ENCODE peak calls at places on chromosomes 16 and 17, in four cellular contexts. One of them, this sample, is unnamed.
A peak's percentile ranks its signal among the peaks of the same experiment; 100 is the strongest.

GRCh38 chr17:44906987-44907681 is 7.9 kb upstream of the EFTUD2 start:
- DNase-seq in stomach: no peak
- DNase-seq in lower leg skin: no peak
- DNase-seq in tibial nerve: no peak
- DNase-seq in this sample: no peak

GRCh38 chr16:84048306-84048705 is 5.7 kb upstream of the SLC38A8 start:
- DNase-seq in stomach: peak; percentile 59
- DNase-seq in lower leg skin: no peak
- DNase-seq in tibial nerve: no peak
- DNase-seq in this sample: peak; percentile 24

GRCh38 chr17:63476857-63477470 is at the start of gene ACE:
- DNase-seq in stomach: peak; percentile 37
- DNase-seq in lower leg skin: no peak
- DNase-seq in tibial nerve: no peak
- DNase-seq in this sample: peak; percentile 40

GRCh38 chr17:80422981-80423380 is 8.0 kb downstream of the ENDOV start:
- DNase-seq in stomach: peak; percentile 52
- DNase-seq in lower leg skin: no peak
- DNase-seq in tibial nerve: no peak
- DNase-seq in this sample: no peak

GRCh38 chr17:48604770-48605329 is at the start of gene HOXB6:
- DNase-seq in stomach: no peak
- DNase-seq in lower leg skin: no peak
- DNase-seq in tibial nerve: no peak
- DNase-seq in this sample: no peak

GRCh38 chr16:50591800-50592771 is 43.9 kb downstream of the NKD1 start:
- DNase-seq in stomach: peak; percentile 37
- DNase-seq in lower leg skin: no peak
- DNase-seq in tibial nerve: no peak
- DNase-seq in this sample: peak; percentile 82

GRCh38 chr17:42886283-42887176 is 14.1 kb upstream of the G6PC1 start:
- DNase-seq in stomach: no peak
- DNase-seq in lower leg skin: peak; percentile 16
- DNase-seq in tibial nerve: no peak
- DNase-seq in this sample: no peak

GRCh38 chr17:75670868-75671267 is 3.7 kb downstream of the SAP30BP start:
- DNase-seq in stomach: no peak
- DNase-seq in lower leg skin: no peak
- DNase-seq in tibial nerve: no peak
- DNase-seq in this sample: no peak

DNA sequence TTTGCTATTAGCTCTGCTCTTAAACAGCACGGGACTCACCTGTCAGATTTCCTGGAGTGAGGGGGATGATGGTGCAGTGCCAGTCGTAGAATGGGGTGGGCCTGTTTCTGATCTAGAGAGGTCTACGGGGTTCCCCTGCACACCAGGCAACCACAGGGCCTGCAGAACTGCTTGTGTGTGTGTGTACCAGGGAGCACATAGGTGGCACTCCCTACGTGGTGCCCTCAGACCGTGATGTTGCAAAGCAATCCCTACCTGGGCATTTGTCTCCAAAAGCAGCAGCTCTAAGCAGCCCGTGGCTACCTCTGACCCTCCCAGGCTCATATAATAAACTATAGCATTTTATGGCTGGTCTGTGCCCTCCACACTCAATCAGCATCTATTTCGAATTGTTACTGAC is 38.5 kb downstream of the MPRIP start:
- DNase-seq in stomach: no peak
- DNase-seq in lower leg skin: no peak
- DNase-seq in tibial nerve: peak; percentile 7
- DNase-seq in this sample: no peak
- TF ChIP-seq POLR2A in stomach: no peak
- TF ChIP-seq POLR2A in lower leg skin: no peak
- TF ChIP-seq POLR2A in tibial nerve: no peak
- TF ChIP-seq POLR2A in this sample: no peak

GRCh38 chr16:73768786-73769203 is 527.8 kb upstream of the PSMD7 start:
- DNase-seq in stomach: no peak
- DNase-seq in lower leg skin: no peak
- DNase-seq in tibial nerve: no peak
- DNase-seq in this sample: no peak
- TF ChIP-seq CTCF in stomach: no peak
- TF ChIP-seq CTCF in lower leg skin: no peak
- TF ChIP-seq CTCF in tibial nerve: no peak
- TF ChIP-seq CTCF in this sample: no peak

GRCh38 chr16:71895679-71896385 is 501 bp downstream of the IST1 start:
- DNase-seq in stomach: peak; percentile 37
- DNase-seq in lower leg skin: peak; percentile 25
- DNase-seq in tibial nerve: no peak
- DNase-seq in this sample: peak; percentile 15
- TF ChIP-seq POLR2A in stomach: no peak
- TF ChIP-seq POLR2A in lower leg skin: no peak
- TF ChIP-seq POLR2A in tibial nerve: no peak
- TF ChIP-seq POLR2A in this sample: peak; percentile 9

DNA sequence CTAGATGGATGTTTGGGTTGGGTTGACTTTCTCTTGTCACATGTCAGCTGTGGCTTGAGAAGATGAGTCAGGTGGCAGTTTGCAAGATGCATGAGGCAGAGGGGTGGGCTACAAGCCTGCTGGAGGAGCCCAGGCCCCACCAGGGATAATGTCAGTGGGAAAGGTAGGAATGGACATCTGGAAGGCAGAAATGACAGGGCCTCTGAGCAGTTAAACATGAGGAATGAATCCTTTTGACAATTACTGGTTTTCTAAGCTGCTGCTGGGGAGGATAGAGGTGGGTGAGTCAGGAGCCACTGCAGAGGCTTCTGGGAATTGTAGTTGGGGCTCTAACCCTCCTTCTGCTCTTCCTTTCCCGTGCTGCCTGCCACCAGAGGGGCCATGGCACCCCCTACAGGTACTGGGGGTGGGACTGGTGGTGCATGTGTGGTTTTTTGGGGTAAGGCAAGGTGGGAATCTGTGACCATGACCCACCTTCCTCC is 15.7 kb downstream of the SLC52A1 start:
- DNase-seq in stomach: no peak
- DNase-seq in lower leg skin: no peak
- DNase-seq in tibial nerve: no peak
- DNase-seq in this sample: no peak
- TF ChIP-seq CTCF in stomach: no peak
- TF ChIP-seq CTCF in lower leg skin: no peak
- TF ChIP-seq CTCF in tibial nerve: no peak
- TF ChIP-seq CTCF in this sample: no peak

GRCh38 chr17:31008374-31009035 is 37.7 kb downstream of the RNF135 start:
- DNase-seq in stomach: peak; percentile 65
- DNase-seq in lower leg skin: peak; percentile 21
- DNase-seq in tibial nerve: no peak
- DNase-seq in this sample: peak; percentile 71
- TF ChIP-seq POLR2A in stomach: no peak
- TF ChIP-seq POLR2A in lower leg skin: no peak
- TF ChIP-seq POLR2A in tibial nerve: no peak
- TF ChIP-seq POLR2A in this sample: peak; percentile 30

GRCh38 chr17:81906476-81907218 is 4.6 kb downstream of the PCYT2 start:
- DNase-seq in stomach: no peak
- DNase-seq in lower leg skin: no peak
- DNase-seq in tibial nerve: no peak
- DNase-seq in this sample: no peak

GRCh38 chr17:81905993-81906392 is 4.0 kb downstream of the NPB start:
- DNase-seq in stomach: no peak
- DNase-seq in lower leg skin: no peak
- DNase-seq in tibial nerve: no peak
- DNase-seq in this sample: no peak

GRCh38 chr17:81908793-81909192 is 2.4 kb downstream of the PCYT2 start:
- DNase-seq in stomach: no peak
- DNase-seq in lower leg skin: no peak
- DNase-seq in tibial nerve: no peak
- DNase-seq in this sample: no peak

GRCh38 chr17:81909231-81909630 is 2.0 kb downstream of the PCYT2 start:
- DNase-seq in stomach: no peak
- DNase-seq in lower leg skin: no peak
- DNase-seq in tibial nerve: no peak
- DNase-seq in this sample: no peak

DNA sequence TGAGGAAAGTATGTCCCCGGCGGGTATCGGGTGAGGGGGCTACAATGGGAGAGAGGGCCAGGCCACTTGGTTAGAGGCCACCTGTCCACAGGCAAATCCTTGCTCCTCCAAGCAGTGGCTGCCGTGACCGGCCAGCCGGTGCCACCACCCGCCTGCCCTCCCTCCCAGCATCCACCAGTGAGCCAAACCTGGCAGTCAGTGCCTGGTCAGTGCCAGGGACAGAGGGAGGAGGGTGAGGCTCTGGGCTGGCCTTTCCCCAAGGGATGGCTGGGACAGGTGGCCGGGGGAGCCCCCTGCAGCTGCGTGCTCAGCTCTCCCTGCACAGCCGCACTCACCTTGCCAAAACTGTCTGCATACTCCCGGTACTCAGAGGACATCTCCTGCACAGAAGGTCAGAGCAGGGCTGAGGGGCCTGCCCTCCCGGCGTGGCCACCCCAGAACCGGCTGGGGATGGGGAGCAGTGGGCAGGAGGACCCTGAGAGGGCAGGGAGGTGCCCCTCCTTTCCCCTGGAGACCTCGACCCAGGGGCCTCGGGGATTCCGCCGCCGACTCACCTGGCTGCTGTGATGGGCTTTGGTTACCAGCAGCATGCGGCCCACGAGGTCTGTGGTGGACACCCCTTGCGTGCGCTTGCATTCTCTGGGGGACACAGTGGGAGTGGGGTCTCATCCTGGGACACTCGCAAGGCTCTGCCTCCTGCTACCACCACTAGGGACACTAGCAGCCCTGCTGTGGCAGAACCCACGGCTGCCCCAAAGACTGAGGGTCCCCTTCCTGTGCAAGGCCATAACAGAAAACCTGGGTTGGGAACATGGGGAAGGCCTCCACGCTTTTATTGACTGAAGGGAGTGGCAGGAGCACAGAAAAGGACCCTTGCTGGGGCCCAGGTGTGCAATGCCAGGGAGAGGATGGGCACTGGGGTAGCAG is 3.7 kb downstream of the PCYT2 start:
- DNase-seq in stomach: no peak
- DNase-seq in lower leg skin: no peak
- DNase-seq in tibial nerve: no peak
- DNase-seq in this sample: no peak
- TF ChIP-seq CTCF in stomach: no peak
- TF ChIP-seq CTCF in lower leg skin: no peak
- TF ChIP-seq CTCF in tibial nerve: no peak
- TF ChIP-seq CTCF in this sample: no peak